ENCODE peak calls at places on chromosome 15, in eight cellular contexts. X, W, H, D, G, C, N and A are unnamed samples.

GRCh38 chr15:58539548-58539947 is 107.8 kb downstream of the LIPC start:
- DNase-seq in X (no peak), W (no peak), H (no peak), D (no peak), G (no peak), C (no peak), N (no peak), A (no peak)

GRCh38 chr15:95432878-95433405 is 897.6 kb upstream of the NR2F2 start:
- DNase-seq in X (no peak), W (no peak), H (no peak), D (no peak), G (no peak), C (no peak), N (no peak), A (no peak)

GRCh38 chr15:74170845-74171578 is 2.5 kb upstream of the ISLR start:
- DNase-seq in X (no peak), W (no peak), H (no peak), D (no peak), G (no peak), C (no peak), N (no peak), A (no peak)

GRCh38 chr15:42012937-42013482 is 7.8 kb downstream of the PLA2G4E start:
- DNase-seq in X (no peak), W (no peak), H (no peak), D (no peak), G (no peak), C (no peak), N (no peak), A (no peak)

GRCh38 chr15:94056314-94056713 is 175.0 kb upstream of the MCTP2 start:
- DNase-seq in X (no peak), W (peak), H (no peak), D (no peak), G (no peak), C (peak), N (no peak), A (no peak)

GRCh38 chr15:69337133-69337532 is 38.4 kb downstream of the PAQR5 start:
- DNase-seq in X (no peak), W (peak), H (no peak), D (no peak), G (no peak), C (peak), N (no peak), A (no peak)

GRCh38 chr15:85810075-85810474 is 15.3 kb upstream of the KLHL25 start:
- DNase-seq in X (no peak), W (no peak), H (no peak), D (no peak), G (no peak), C (no peak), N (no peak), A (no peak)

GRCh38 chr15:39579487-39580116 is 1.3 kb upstream of the THBS1 start:
- DNase-seq in X (no peak), W (peak), H (no peak), D (peak), G (no peak), C (peak), N (no peak), A (no peak)

GRCh38 chr15:30791776-30792175 is 111.9 kb upstream of the FAN1 start:
- DNase-seq in X (no peak), W (no peak), H (no peak), D (no peak), G (no peak), C (no peak), N (no peak), A (no peak)

GRCh38 chr15:73305331-73306211 is 63.2 kb downstream of the HCN4 start:
- DNase-seq in X (peak), W (peak), H (peak), D (no peak), G (peak), C (peak), N (no peak), A (no peak)

GRCh38 chr15:64580696-64581407 is 120.5 kb downstream of the ZNF609 start:
- DNase-seq in X (no peak), W (no peak), H (no peak), D (no peak), G (no peak), C (no peak), N (no peak), A (no peak)

GRCh38 chr15:93451822-93452221 is 362.8 kb upstream of the RGMA start:
- DNase-seq in X (no peak), W (no peak), H (no peak), D (no peak), G (no peak), C (no peak), N (no peak), A (no peak)

GRCh38 chr15:40575113-40575512 is 6.0 kb downstream of the RPUSD2 start:
- DNase-seq in X (no peak), W (no peak), H (no peak), D (no peak), G (no peak), C (no peak), N (no peak), A (no peak)

GRCh38 chr15:67024322-67024997 is 40.9 kb upstream of the SMAD3 start:
- DNase-seq in X (peak), W (peak), H (peak), D (peak), G (no peak), C (peak), N (no peak), A (no peak)

GRCh38 chr15:79179108-79179561 is 88.6 kb upstream of the RASGRF1 start:
- DNase-seq in X (no peak), W (peak), H (no peak), D (no peak), G (no peak), C (no peak), N (no peak), A (no peak)